ENCODE peak calls at places on chromosomes 7 and 10, in six cellular contexts. W, B, T, I, L and D are unnamed samples.
A peak's percentile ranks its signal among the peaks of the same experiment; 100 is the strongest.

GRCh38 chr10:43196981-43197833 is 59.0 kb downstream of the CSGALNACT2 start:
- DNase-seq in W (peak; percentile 13), B (peak; percentile 69), T (no peak), I (no peak), L (no peak), D (no peak)

GRCh38 chr7:100603697-100604077 is 1.5 kb downstream of the PCOLCE start:
- DNase-seq in W (no peak), B (no peak), T (no peak), I (no peak), L (no peak), D (no peak)

GRCh38 chr10:75443362-75443761 is 11.9 kb downstream of the LRMDA start:
- DNase-seq in W (no peak), B (no peak), T (no peak), I (no peak), L (no peak), D (no peak)

GRCh38 chr10:11725912-11726311 is 16.3 kb upstream of the ECHDC3 start:
- DNase-seq in W (no peak), B (no peak), T (no peak), I (no peak), L (no peak), D (no peak)

GRCh38 chr7:65438593-65438992 is 64.9 kb downstream of the ZNF92 start:
- DNase-seq in W (no peak), B (no peak), T (no peak), I (peak; percentile 51), L (no peak), D (no peak)

GRCh38 chr7:66315192-66315591 is 110.1 kb downstream of the TPST1 start:
- DNase-seq in W (no peak), B (no peak), T (no peak), I (no peak), L (no peak), D (no peak)

GRCh38 chr10:75021851-75022250 is 89.6 kb upstream of the SAMD8 start:
- DNase-seq in W (no peak), B (no peak), T (no peak), I (no peak), L (peak; percentile 30), D (no peak)

GRCh38 chr7:88306590-88307048 is at the start of gene STEAP4:
- DNase-seq in W (peak; percentile 59), B (peak; percentile 93), T (peak; percentile 71), I (no peak), L (peak; percentile 83), D (no peak)

GRCh38 chr7:81887098-81887497 is 117.3 kb upstream of the HGF start:
- DNase-seq in W (no peak), B (no peak), T (no peak), I (no peak), L (no peak), D (no peak)

GRCh38 chr7:138668197-138668596 is 33.0 kb downstream of the SVOPL start:
- DNase-seq in W (no peak), B (no peak), T (no peak), I (no peak), L (no peak), D (no peak)

GRCh38 chr10:46296629-46297275 is 10.0 kb downstream of the ANTXRL start:
- DNase-seq in W (no peak), B (peak; percentile 78), T (peak; percentile 36), I (no peak), L (peak; percentile 5), D (no peak)

GRCh38 chr7:29987083-29987482 is 2.5 kb downstream of the SCRN1 start:
- DNase-seq in W (no peak), B (no peak), T (no peak), I (no peak), L (no peak), D (no peak)

GRCh38 chr7:25750738-25751529 is 401.1 kb upstream of the NFE2L3 start:
- DNase-seq in W (no peak), B (no peak), T (no peak), I (no peak), L (no peak), D (no peak)

GRCh38 chr10:44935201-44935960 is 24.2 kb upstream of the RASSF4 start:
- DNase-seq in W (no peak), B (peak; percentile 66), T (no peak), I (peak; percentile 66), L (no peak), D (peak; percentile 74)

GRCh38 chr10:121753726-121754476 is 155.7 kb upstream of the FGFR2 start:
- DNase-seq in W (no peak), B (no peak), T (no peak), I (no peak), L (no peak), D (no peak)

GRCh38 chr7:69598487-69599148 is 343 bp downstream of the AUTS2 start:
- DNase-seq in W (no peak), B (peak; percentile 83), T (no peak), I (no peak), L (no peak), D (no peak)

GRCh38 chr7:127674361-127674760 is 22.4 kb downstream of the SND1 start:
- DNase-seq in W (no peak), B (no peak), T (no peak), I (no peak), L (no peak), D (no peak)

GRCh38 chr10:61285749-61286148 is 167.4 kb downstream of the TMEM26 start:
- DNase-seq in W (no peak), B (no peak), T (no peak), I (no peak), L (no peak), D (no peak)

GRCh38 chr7:145036592-145037386 is 200.9 kb upstream of the TPK1 start:
- DNase-seq in W (no peak), B (no peak), T (no peak), I (no peak), L (no peak), D (no peak)

GRCh38 chr10:97016728-97017473 is 168.9 kb downstream of the SLIT1 start:
- DNase-seq in W (no peak), B (no peak), T (no peak), I (no peak), L (no peak), D (peak; percentile 56)

GRCh38 chr10:29163746-29164145 is 125.1 kb upstream of the LYZL1 start:
- DNase-seq in W (no peak), B (no peak), T (no peak), I (peak; percentile 10), L (no peak), D (no peak)

GRCh38 chr10:117133273-117134083 is 4.6 kb downstream of the VAX1 start:
- DNase-seq in W (no peak), B (no peak), T (no peak), I (no peak), L (no peak), D (no peak)

GRCh38 chr10:28906440-28906839 is 229.1 kb downstream of the BAMBI start:
- DNase-seq in W (no peak), B (no peak), T (no peak), I (peak; percentile 39), L (no peak), D (no peak)

GRCh38 chr10:28684986-28685580 is 7.8 kb downstream of the BAMBI start:
- DNase-seq in W (no peak), B (no peak), T (no peak), I (no peak), L (no peak), D (no peak)

GRCh38 chr7:118369987-118370386 is 145.5 kb downstream of the ANKRD7 start:
- DNase-seq in W (no peak), B (no peak), T (no peak), I (no peak), L (no peak), D (no peak)

GRCh38 chr7:815284-816216 is 16.7 kb upstream of the SUN1 start:
- DNase-seq in W (peak; percentile 75), B (peak; percentile 86), T (no peak), I (no peak), L (peak; percentile 46), D (no peak)

GRCh38 chr10:2037966-2038493 is 300.7 kb upstream of the ADARB2 start:
- DNase-seq in W (no peak), B (no peak), T (no peak), I (no peak), L (no peak), D (no peak)

GRCh38 chr7:158530800-158531609 is 56.6 kb downstream of the PTPRN2 start:
- DNase-seq in W (no peak), B (no peak), T (no peak), I (no peak), L (no peak), D (no peak)

GRCh38 chr10:4067552-4068254 is 282.7 kb upstream of the KLF6 start:
- DNase-seq in W (no peak), B (no peak), T (no peak), I (no peak), L (peak; percentile 75), D (no peak)

GRCh38 chr7:2518737-2519118 is 846 bp upstream of the LFNG start:
- DNase-seq in W (no peak), B (peak; percentile 84), T (no peak), I (no peak), L (no peak), D (no peak)
- H3K27ac ChIP-seq in W (no peak overlapping the region), B (peak overlapping the region; percentile 96), T (peak overlapping the region; percentile 79), I (no peak overlapping the region), L (peak overlapping the region; percentile 64), D (peak overlapping the region; percentile 25)

DNA sequence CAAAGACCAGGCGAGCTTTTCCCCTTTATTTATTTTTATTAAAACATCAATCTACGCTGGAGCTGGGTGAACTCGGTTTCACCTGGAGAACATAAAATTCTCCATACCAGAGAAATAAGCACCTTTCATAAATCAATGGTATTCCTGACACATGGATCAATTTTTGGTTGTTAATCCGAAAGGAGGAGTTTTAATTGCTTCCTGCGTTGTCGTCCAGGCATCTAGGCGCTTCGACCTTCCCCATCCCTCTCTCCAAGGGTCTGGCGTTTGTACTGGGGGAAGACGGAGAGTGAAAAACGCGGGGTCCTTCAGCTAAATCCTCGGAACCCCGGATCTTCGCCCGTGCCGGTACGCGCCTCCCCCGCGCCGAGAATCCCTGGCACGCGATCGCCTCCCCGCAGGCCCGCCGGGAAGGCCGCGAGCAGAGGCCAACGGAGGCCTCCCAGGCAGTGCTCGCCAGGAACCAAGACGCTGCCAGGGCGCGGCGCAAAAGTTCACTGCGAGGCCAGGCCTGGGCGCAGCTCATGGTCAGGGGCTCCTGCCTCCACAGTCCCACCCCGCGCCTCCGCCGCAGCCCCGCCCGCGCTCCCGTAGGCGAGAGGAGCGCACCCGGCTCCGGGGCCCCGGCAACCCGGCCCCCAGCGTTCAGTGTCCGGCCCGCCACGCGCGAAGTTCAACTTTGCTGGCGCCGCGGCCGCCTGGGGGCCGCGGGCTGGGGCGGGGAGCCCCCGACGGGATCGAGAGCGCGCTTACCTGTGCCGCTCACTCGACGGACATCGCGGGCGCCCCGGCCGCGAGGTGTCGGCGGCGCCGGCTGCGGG is 8.3 kb upstream of the EBF3 start:
- DNase-seq in W (no peak), B (peak; percentile 59), T (no peak), I (no peak), L (no peak), D (no peak)
- H3K27me3 ChIP-seq in W (peaks cover 11% of the 10 kb centered on the region), B (peaks cover 95% of the 10 kb centered on the region), T (peaks cover 19% of the 10 kb centered on the region), I (peaks cover 55% of the 10 kb centered on the region), L (peaks cover 91% of the 10 kb centered on the region), D (peaks cover 87% of the 10 kb centered on the region)

GRCh38 chr10:69541463-69541862 is 31.8 kb downstream of the NEUROG3 start:
- DNase-seq in W (no peak), B (no peak), T (no peak), I (no peak), L (no peak), D (no peak)
- TF ChIP-seq CTCF in W (no peak), B (no peak), T (no peak), I (no peak), L (no peak), D (no peak)

DNA sequence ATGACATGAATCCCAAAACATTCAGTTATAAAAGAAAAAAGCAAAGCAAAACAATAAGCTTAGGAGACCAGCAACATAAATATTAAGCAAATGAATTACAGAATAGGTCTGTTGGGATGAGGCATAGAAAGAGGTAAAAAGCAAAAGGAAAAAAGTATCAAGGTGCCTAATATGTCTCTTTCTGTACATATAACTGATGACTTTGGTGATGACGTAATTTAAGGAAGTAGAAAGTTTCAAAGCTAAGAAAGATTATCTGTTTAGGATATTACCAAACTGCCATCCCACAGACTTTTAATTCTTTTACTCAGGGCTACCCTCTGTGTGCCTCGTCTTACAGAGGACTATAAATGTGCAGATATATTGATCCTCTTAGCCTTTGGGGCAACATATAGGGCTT is 1066.5 kb downstream of the SORCS3 start:
- DNase-seq in W (no peak), B (no peak), T (no peak), I (no peak), L (no peak), D (no peak)
- H3K27ac ChIP-seq in W (no peak overlapping the region), B (no peak overlapping the region), T (no peak overlapping the region), I (no peak overlapping the region), L (no peak overlapping the region), D (no peak overlapping the region)